ENCODE peak calls at places on chromosome 14, in nine cellular contexts. P is spleen, Y is transverse colon, O is stomach, R is breast epithelium, F is suprapubic skin, X is prostate gland, T is endothelial cell of umbilical vein, V is HCT116. Q is an unnamed sample.

GRCh38 chr14:41285193-41285748 is 321.4 kb upstream of the LRFN5 start:
- DNase-seq in F (no peak), R (no peak), P (no peak), Y (no peak), V (no peak), T (no peak), O (peak; percentile 26), X (peak; percentile 4), Q (no peak)

GRCh38 chr14:83779266-83779665 is 1750.7 kb upstream of the FLRT2 start:
- DNase-seq in X (no peak), T (peak; percentile 38), R (no peak), P (no peak), V (no peak), Y (no peak), F (no peak), O (no peak), Q (no peak)

GRCh38 chr14:65941091-65941490 is 528.6 kb downstream of the FUT8 start:
- DNase-seq in F (no peak), V (no peak), T (no peak), Y (no peak), X (no peak), R (no peak), O (no peak), P (no peak), Q (no peak)

GRCh38 chr14:70498191-70498590 is 36.6 kb downstream of the ADAM20 start:
- DNase-seq in R (no peak), X (no peak), F (no peak), Y (no peak), P (no peak), V (no peak), O (no peak), T (no peak), Q (no peak)

GRCh38 chr14:52286659-52287649 is 19.5 kb downstream of the PTGDR start:
- DNase-seq in F (no peak), O (no peak), V (no peak), P (no peak), T (no peak), X (no peak), Y (no peak), R (no peak), Q (no peak)

GRCh38 chr14:26008290-26008689 is 589.5 kb downstream of the NOVA1 start:
- DNase-seq in F (no peak), X (no peak), P (no peak), Y (no peak), V (no peak), R (no peak), T (peak; percentile 48), O (no peak), Q (no peak)

GRCh38 chr14:66495214-66496098 is 9.3 kb downstream of the CCDC196 start:
- DNase-seq in F (no peak), Y (peak; percentile 33), V (peak; percentile 39), T (peak; percentile 71), R (peak; percentile 19), O (peak; percentile 44), P (no peak), X (peak; percentile 44), Q (peak; percentile 43)

GRCh38 chr14:88919502-88919901 is 95.1 kb downstream of the TTC8 start:
- DNase-seq in F (no peak), O (no peak), T (no peak), V (no peak), Y (peak; percentile 68), X (no peak), P (no peak), R (no peak), Q (no peak)

GRCh38 chr14:100982356-100982755 is 78.8 kb upstream of the RTL1 start:
- DNase-seq in Y (no peak), F (no peak), R (no peak), V (no peak), T (no peak), O (no peak), P (no peak), X (no peak), Q (no peak)

GRCh38 chr14:38366374-38366773 is 110.5 kb upstream of the CLEC14A start:
- DNase-seq in X (no peak), O (no peak), T (peak; percentile 65), V (no peak), P (no peak), F (no peak), R (no peak), Y (no peak), Q (no peak)

GRCh38 chr14:68771631-68772030 is 21.2 kb downstream of the ZFP36L1 start:
- DNase-seq in P (no peak), V (no peak), R (no peak), F (peak; percentile 51), O (no peak), T (peak; percentile 90), X (no peak), Y (no peak), Q (peak; percentile 45)

GRCh38 chr14:53384073-53384472 is 230.9 kb upstream of the DDHD1 start:
- DNase-seq in Y (no peak), T (no peak), O (no peak), F (no peak), R (no peak), X (no peak), P (no peak), V (no peak), Q (no peak)

GRCh38 chr14:53924754-53925153 is 31.9 kb downstream of the BMP4 start:
- DNase-seq in O (no peak), T (peak; percentile 88), F (no peak), Y (no peak), R (no peak), P (no peak), V (peak; percentile 10), X (no peak), Q (no peak)

GRCh38 chr14:81400852-81401251 is 728 bp upstream of the STON2 start:
- DNase-seq in T (no peak), R (peak; percentile 96), V (peak; percentile 54), Y (peak; percentile 72), F (peak; percentile 94), X (peak; percentile 85), O (peak; percentile 42), P (no peak), Q (peak; percentile 69)

GRCh38 chr14:57502581-57503254 is 9.1 kb upstream of the CCDC198 start:
- DNase-seq in X (no peak), P (no peak), F (no peak), V (no peak), T (no peak), Y (no peak), R (no peak), O (no peak), Q (no peak)

GRCh38 chr14:86838363-86838762 is 1154.6 kb downstream of the GALC start:
- DNase-seq in R (no peak), X (no peak), T (no peak), P (no peak), F (no peak), O (no peak), Y (no peak), V (no peak), Q (no peak)

GRCh38 chr14:74582910-74583581 is 29.0 kb downstream of the LTBP2 start:
- DNase-seq in O (peak; percentile 55), V (no peak), F (no peak), P (peak; percentile 51), R (no peak), T (peak; percentile 73), X (no peak), Y (no peak), Q (no peak)
- TF ChIP-seq POLR2AphosphoS5 in O (no peak), V (no peak), F (no peak), P (peak; percentile 53), R (no peak), T (peak; percentile 12), X (no peak), Y (no peak), Q (peak; percentile 54)

GRCh38 chr14:90450667-90451066 is 53.8 kb downstream of the CALM1 start:
- DNase-seq in X (no peak), T (no peak), F (no peak), V (no peak), Y (no peak), R (no peak), O (no peak), P (no peak), Q (no peak)
- H3K27ac ChIP-seq in X (no peak overlapping the region), T (no peak overlapping the region), F (no peak overlapping the region), V (no peak overlapping the region), Y (no peak overlapping the region), R (no peak overlapping the region), O (no peak overlapping the region), P (no peak overlapping the region), Q (no peak overlapping the region)

GRCh38 chr14:22882064-22882463 is 958 bp upstream of the REM2 start:
- DNase-seq in P (no peak), R (no peak), O (no peak), T (no peak), F (no peak), V (no peak), X (no peak), Y (no peak), Q (no peak)
- TF ChIP-seq POLR2AphosphoS5 in P (no peak), R (no peak), O (no peak), T (no peak), F (no peak), V (no peak), X (no peak), Y (no peak), Q (no peak)

GRCh38 chr14:105931808-105932483 is 405.6 kb downstream of the TMEM121 start:
- DNase-seq in X (no peak), V (no peak), F (no peak), Y (no peak), P (no peak), R (no peak), O (peak; percentile 9), T (no peak), Q (no peak)
- H3K27ac ChIP-seq in X (no peak overlapping the region), V (no peak overlapping the region), F (no peak overlapping the region), Y (no peak overlapping the region), P (no peak overlapping the region), R (no peak overlapping the region), O (no peak overlapping the region), T (no peak overlapping the region), Q (no peak overlapping the region)

DNA sequence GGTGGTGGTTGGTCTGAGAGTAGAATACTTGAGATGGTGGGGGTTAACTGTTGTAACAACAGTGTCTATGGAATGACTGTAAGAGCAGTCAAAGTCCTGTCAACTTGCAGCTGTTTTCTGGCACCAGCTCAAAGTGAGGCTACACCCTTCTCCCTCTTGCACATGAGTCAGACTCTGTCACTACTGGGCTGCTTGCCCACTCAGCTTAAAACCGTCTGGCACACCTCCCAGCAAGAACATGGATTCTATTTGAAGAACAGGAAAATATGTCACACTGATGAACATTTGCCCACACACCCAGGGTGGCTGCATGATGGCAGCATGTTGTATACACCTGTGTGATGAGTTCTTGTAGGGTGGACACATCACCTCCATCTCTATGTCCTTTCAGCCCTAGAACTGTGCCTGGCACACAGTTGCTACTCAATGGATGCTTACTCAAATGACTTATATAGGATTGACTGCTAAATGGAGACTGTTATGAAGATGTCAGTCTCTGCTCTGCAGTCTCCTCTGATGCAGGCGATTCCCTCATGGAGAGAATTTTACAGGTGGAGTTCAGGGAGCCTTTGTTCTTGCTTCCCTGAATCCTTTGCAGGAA is 19.3 kb upstream of the SERPINA6 start:
- DNase-seq in F (peak; percentile 94), V (peak; percentile 95), P (no peak), X (peak; percentile 93), Y (peak; percentile 92), T (peak; percentile 1), R (peak; percentile 90), O (peak; percentile 91), Q (no peak)
- TF ChIP-seq POLR2AphosphoS5 in F (no peak), V (peak; percentile 73), P (no peak), X (peak; percentile 82), Y (peak; percentile 73), T (no peak), R (no peak), O (peak; percentile 27), Q (peak; percentile 46)

DNA sequence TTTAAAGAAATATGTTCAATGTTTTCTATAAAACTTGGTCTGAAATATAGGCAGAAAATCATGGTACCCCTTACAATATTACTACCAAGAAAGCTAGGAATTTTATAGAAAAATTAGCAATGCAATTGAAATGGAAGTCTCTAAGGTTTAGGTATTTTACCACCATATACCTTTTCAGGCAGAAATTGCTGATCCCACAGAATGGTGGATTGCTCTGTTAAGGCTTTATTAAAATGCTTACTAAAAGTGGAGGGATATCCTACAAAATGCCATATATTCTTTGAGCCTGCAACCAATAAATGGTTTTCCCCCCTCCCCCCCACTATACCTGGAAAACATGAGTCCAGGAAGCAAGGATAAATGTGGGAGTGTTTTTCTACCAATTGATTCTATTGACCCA is 718.1 kb upstream of the NOVA1 start:
- DNase-seq in X (no peak), O (no peak), R (no peak), T (no peak), Y (no peak), F (no peak), V (no peak), P (no peak), Q (no peak)
- H3K27ac ChIP-seq in X (no peak overlapping the region), O (no peak overlapping the region), R (no peak overlapping the region), T (no peak overlapping the region), Y (no peak overlapping the region), F (no peak overlapping the region), V (no peak overlapping the region), P (no peak overlapping the region), Q (no peak overlapping the region)

Q was measured in upper lobe of left lung.